ENCODE peak calls at places on chromosomes 4 and X, in five cellular contexts. W is stimulated activated naive CD8-positive, alpha-beta T cell treated with anti-CD3 and anti-CD28 coated beads, Interleukin-15, amount 100 ng/mL, for 72 hours; B is activated gamma-delta T cell treated with anti-CD3 and anti-CD28 coated beads, Interleukin-2, amount 50 U/mL, for 16 hours; S is NCI-H146; F is astrocyte of the spinal cord. L is an unnamed sample.
A peak's percentile ranks its signal among the peaks of the same experiment; 100 is the strongest.

GRCh38 chrX:19593684-19594083 is 78.4 kb upstream of the MAP3K15 start:
- DNase-seq in S (peak; percentile 39), W (no peak), B (peak; percentile 5), F (peak; percentile 54), L (no peak)

GRCh38 chrX:23803931-23804381 is 21.0 kb downstream of the SAT1 start:
- DNase-seq in B (no peak), S (no peak), F (peak; percentile 71), W (no peak), L (no peak)

GRCh38 chrX:443676-444210 is 57.0 kb upstream of the PPP2R3B start:
- DNase-seq in F (no peak), S (no peak), B (no peak), W (no peak), L (no peak)

GRCh38 chr4:36292551-36293188 is 11.3 kb downstream of the DTHD1 start:
- DNase-seq in S (no peak), F (peak; percentile 26), W (no peak), B (no peak), L (no peak)

GRCh38 chrX:69038188-69038587 is 127.1 kb downstream of the PJA1 start:
- DNase-seq in S (no peak), B (no peak), F (no peak), W (no peak), L (no peak)

GRCh38 chrX:50107470-50107869 is 93.3 kb downstream of the AKAP4 start:
- DNase-seq in B (no peak), W (no peak), F (no peak), S (no peak), L (no peak)

GRCh38 chrX:22952011-22952410 is 47.7 kb upstream of the DDX53 start:
- DNase-seq in F (peak; percentile 54), B (no peak), W (no peak), S (no peak), L (no peak)

GRCh38 chrX:43703211-43703791 is 47.2 kb downstream of the MAOA start:
- DNase-seq in B (no peak), S (no peak), F (peak; percentile 68), W (no peak), L (peak; percentile 27)

GRCh38 chr4:98539741-98540140 is 118.7 kb downstream of the TSPAN5 start:
- DNase-seq in W (no peak), S (no peak), F (no peak), B (no peak), L (no peak)

GRCh38 chrX:104833401-104833800 is 267.4 kb downstream of the IL1RAPL2 start:
- DNase-seq in S (no peak), W (no peak), B (no peak), F (peak; percentile 51), L (no peak)

GRCh38 chrX:150366951-150367545 is 3.9 kb downstream of the MAMLD1 start:
- DNase-seq in B (no peak), S (no peak), W (no peak), F (peak; percentile 35), L (no peak)

GRCh38 chrX:129629837-129630236 is 24.9 kb downstream of the APLN start:
- DNase-seq in B (no peak), F (no peak), S (no peak), W (no peak), L (no peak)

GRCh38 chrX:74246524-74246923 is 57.5 kb upstream of the ZCCHC13 start:
- DNase-seq in B (no peak), F (no peak), S (no peak), W (no peak), L (no peak)

GRCh38 chr4:101009471-101009870 is 337.9 kb downstream of the PPP3CA start:
- DNase-seq in F (no peak), B (no peak), S (no peak), W (no peak), L (no peak)

GRCh38 chr4:52946811-52947210 is 84.7 kb downstream of the RASL11B start:
- DNase-seq in F (no peak), W (no peak), S (no peak), B (no peak), L (no peak)

GRCh38 chr4:8407756-8408155 is 32.8 kb downstream of the ACOX3 start:
- DNase-seq in W (no peak), F (no peak), B (no peak), S (no peak), L (no peak)

GRCh38 chr4:87057835-87058234 is 123.0 kb downstream of the AFF1 start:
- DNase-seq in W (no peak), F (peak; percentile 37), S (no peak), B (no peak), L (no peak)

GRCh38 chrX:145817299-145817665 is 347 bp upstream of the SLITRK2 start:
- DNase-seq in B (no peak), S (no peak), W (no peak), F (peak; percentile 32), L (no peak)

GRCh38 chr4:92121099-92121498 is 182.7 kb upstream of the GRID2 start:
- DNase-seq in F (peak; percentile 83), S (no peak), B (no peak), W (no peak), L (no peak)

GRCh38 chrX:87813566-87813965 is 296.0 kb downstream of the KLHL4 start:
- DNase-seq in S (no peak), W (no peak), B (no peak), F (no peak), L (no peak)

GRCh38 chr4:22129454-22130075 is 181.0 kb upstream of the KCNIP4 start:
- DNase-seq in W (peak; percentile 16), F (peak; percentile 32), B (no peak), S (peak; percentile 45), L (peak; percentile 29)

GRCh38 chr4:145775406-145775805 is 95.5 kb downstream of the C4orf51 start:
- DNase-seq in B (no peak), F (no peak), S (no peak), W (no peak), L (no peak)

GRCh38 chrX:138945219-138945618 is 233.7 kb upstream of the FGF13 start:
- DNase-seq in F (no peak), W (no peak), S (no peak), B (no peak), L (no peak)

GRCh38 chr4:144820706-144821105 is 174.8 kb downstream of the HHIP start:
- DNase-seq in F (peak; percentile 93), S (no peak), W (no peak), B (no peak), L (no peak)

L was measured in HS-27A.